ENCODE peak calls at places on chromosome 4, in six cellular contexts. E is ovary, G is fibroblast of lung, Y is endothelial cell, U is cardiac muscle cell, H is AG04449. M is an unnamed sample.

GRCh38 chr4:89275587-89275986 is 32.0 kb downstream of the GPRIN3 start:
- DNase-seq in H (no peak), Y (no peak), U (no peak), G (no peak), E (no peak), M (no peak)

GRCh38 chr4:78610546-78611214 is 59.1 kb downstream of the ANXA3 start:
- DNase-seq in H (no peak), Y (no peak), G (peak), E (no peak), U (no peak), M (no peak)

GRCh38 chr4:175109933-175110332 is 191.8 kb downstream of the ADAM29 start:
- DNase-seq in U (no peak), H (no peak), Y (no peak), E (no peak), G (no peak), M (peak)

GRCh38 chr4:101678180-101678579 is 112.3 kb upstream of the BANK1 start:
- DNase-seq in H (no peak), E (no peak), U (no peak), G (peak), Y (no peak), M (no peak)

GRCh38 chr4:87502580-87503238 is 26.5 kb downstream of the SPARCL1 start:
- DNase-seq in H (no peak), E (no peak), Y (no peak), G (peak), U (no peak), M (no peak)

GRCh38 chr4:87073187-87073569 is 138.4 kb downstream of the AFF1 start:
- DNase-seq in Y (no peak), G (no peak), E (no peak), U (no peak), H (no peak), M (no peak)

GRCh38 chr4:108881190-108881589 is 118.3 kb upstream of the ETNPPL start:
- DNase-seq in G (peak), H (peak), U (no peak), E (no peak), Y (no peak), M (no peak)

GRCh38 chr4:134999169-134999568 is 797.6 kb upstream of the PABPC4L start:
- DNase-seq in U (no peak), Y (no peak), E (no peak), H (no peak), G (no peak), M (no peak)

GRCh38 chr4:16199132-16199531 is 27.1 kb downstream of the TAPT1 start:
- DNase-seq in G (peak), U (peak), E (no peak), H (no peak), Y (no peak), M (no peak)

GRCh38 chr4:19128176-19128575 is 1106.6 kb upstream of the LCORL start:
- DNase-seq in U (no peak), H (no peak), Y (no peak), E (no peak), G (no peak), M (no peak)

GRCh38 chr4:41506071-41506470 is 31.9 kb upstream of the LIMCH1 start:
- DNase-seq in G (peak), Y (no peak), E (no peak), H (peak), U (no peak), M (no peak)

GRCh38 chr4:749771-750666 is 44.4 kb downstream of the PCGF3 start:
- DNase-seq in Y (no peak), E (no peak), U (no peak), G (peak), H (no peak), M (no peak)

GRCh38 chr4:41178372-41179085 is 35.8 kb downstream of the APBB2 start:
- DNase-seq in G (peak), U (no peak), E (no peak), Y (no peak), H (peak), M (no peak)

GRCh38 chr4:53508446-53508845 is 82.8 kb downstream of the LNX1 start:
- DNase-seq in U (no peak), G (peak), E (no peak), Y (no peak), H (peak), M (no peak)

GRCh38 chr4:118175506-118175905 is 141.2 kb downstream of the NDST3 start:
- DNase-seq in G (peak), Y (no peak), E (no peak), H (no peak), U (no peak), M (no peak)

GRCh38 chr4:121702136-121702535 is 5.4 kb upstream of the ANXA5 start:
- DNase-seq in H (no peak), E (no peak), G (no peak), U (no peak), Y (no peak), M (no peak)

GRCh38 chr4:88286897-88287296 is 2.5 kb upstream of the PPM1K start:
- DNase-seq in E (no peak), Y (no peak), U (peak), H (no peak), G (peak), M (no peak)

GRCh38 chr4:1477045-1477905 is 71.0 kb upstream of the NKX1-1 start:
- DNase-seq in G (no peak), E (no peak), Y (no peak), U (no peak), H (no peak), M (no peak)

GRCh38 chr4:10080874-10081606 is 35.6 kb downstream of the WDR1 start:
- DNase-seq in E (peak), U (no peak), G (no peak), H (no peak), Y (no peak), M (peak)

GRCh38 chr4:47500776-47501175 is 15.7 kb downstream of the ATP10D start:
- DNase-seq in G (no peak), Y (no peak), U (no peak), E (no peak), H (no peak), M (no peak)

GRCh38 chr4:57676394-57676793 is 566.2 kb upstream of the IGFBP7 start:
- DNase-seq in G (no peak), H (no peak), U (no peak), E (no peak), Y (no peak), M (no peak)

GRCh38 chr4:47642985-47643745 is 158.1 kb downstream of the ATP10D start:
- DNase-seq in E (no peak), U (no peak), G (peak), Y (no peak), H (no peak), M (no peak)

GRCh38 chr4:146407669-146408084 is 114.1 kb downstream of the SLC10A7 start:
- DNase-seq in H (no peak), U (no peak), Y (no peak), E (no peak), G (peak), M (no peak)

GRCh38 chr4:169571435-169571834 is 40.9 kb downstream of the NEK1 start:
- DNase-seq in Y (no peak), U (no peak), G (no peak), H (no peak), E (no peak), M (no peak)

GRCh38 chr4:124610214-124610613 is 102.3 kb downstream of the ANKRD50 start:
- DNase-seq in G (no peak), E (no peak), H (no peak), U (no peak), Y (no peak), M (no peak)

GRCh38 chr4:15031197-15031596 is 28.9 kb downstream of the CPEB2 start:
- DNase-seq in Y (no peak), H (no peak), U (no peak), E (no peak), G (peak), M (no peak)
- TF ChIP-seq CTCF in Y (no peak), H (no peak), U (no peak), E (no peak), G (no peak), M (no peak)

DNA sequence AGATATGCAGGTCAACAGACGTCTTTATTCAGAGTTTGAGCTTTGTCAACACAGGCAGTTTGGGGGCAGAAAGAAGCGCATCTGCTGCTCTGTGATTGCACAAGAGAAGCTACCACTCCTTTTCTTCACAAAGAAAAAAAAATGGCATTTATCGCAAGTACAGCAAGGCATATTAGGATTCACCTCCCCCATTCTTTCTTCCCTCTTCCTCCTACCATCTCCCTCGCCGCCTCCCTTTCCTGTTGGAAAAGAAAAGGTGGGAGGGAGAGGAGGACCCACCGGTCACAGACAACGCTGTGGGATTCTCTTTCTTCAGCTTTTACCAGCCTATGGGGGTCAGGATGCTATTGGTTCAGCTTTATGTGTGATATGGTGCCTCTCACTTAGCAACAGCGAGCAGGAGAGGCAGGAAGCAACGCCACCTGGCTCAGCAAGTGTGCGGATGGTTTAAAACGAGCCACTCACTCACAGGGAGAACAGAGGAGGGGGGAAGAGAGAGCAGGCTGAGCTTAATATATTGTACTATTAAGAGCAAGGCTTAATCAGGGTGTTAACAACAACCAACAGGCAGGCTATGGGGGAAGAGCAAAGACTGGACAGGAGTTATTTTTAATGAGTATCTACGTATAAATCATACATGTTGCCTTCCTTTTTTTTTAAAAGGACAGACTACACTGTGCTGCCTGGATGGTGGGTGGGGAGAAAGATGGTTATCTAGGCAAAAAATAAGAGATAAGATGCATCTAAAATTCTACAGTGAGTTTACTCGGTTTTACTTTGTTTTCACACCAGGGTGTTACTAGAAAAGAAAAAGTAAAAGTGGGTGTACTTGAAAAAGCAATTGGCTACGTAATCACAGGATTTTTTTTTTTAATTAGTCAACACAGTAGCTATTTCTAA is 104.7 kb downstream of the MAML3 start:
- DNase-seq in E (peak), G (peak), Y (peak), H (no peak), U (peak), M (peak)
- TF ChIP-seq CTCF in E (no peak), G (peak), Y (no peak), H (no peak), U (no peak), M (no peak)

DNA sequence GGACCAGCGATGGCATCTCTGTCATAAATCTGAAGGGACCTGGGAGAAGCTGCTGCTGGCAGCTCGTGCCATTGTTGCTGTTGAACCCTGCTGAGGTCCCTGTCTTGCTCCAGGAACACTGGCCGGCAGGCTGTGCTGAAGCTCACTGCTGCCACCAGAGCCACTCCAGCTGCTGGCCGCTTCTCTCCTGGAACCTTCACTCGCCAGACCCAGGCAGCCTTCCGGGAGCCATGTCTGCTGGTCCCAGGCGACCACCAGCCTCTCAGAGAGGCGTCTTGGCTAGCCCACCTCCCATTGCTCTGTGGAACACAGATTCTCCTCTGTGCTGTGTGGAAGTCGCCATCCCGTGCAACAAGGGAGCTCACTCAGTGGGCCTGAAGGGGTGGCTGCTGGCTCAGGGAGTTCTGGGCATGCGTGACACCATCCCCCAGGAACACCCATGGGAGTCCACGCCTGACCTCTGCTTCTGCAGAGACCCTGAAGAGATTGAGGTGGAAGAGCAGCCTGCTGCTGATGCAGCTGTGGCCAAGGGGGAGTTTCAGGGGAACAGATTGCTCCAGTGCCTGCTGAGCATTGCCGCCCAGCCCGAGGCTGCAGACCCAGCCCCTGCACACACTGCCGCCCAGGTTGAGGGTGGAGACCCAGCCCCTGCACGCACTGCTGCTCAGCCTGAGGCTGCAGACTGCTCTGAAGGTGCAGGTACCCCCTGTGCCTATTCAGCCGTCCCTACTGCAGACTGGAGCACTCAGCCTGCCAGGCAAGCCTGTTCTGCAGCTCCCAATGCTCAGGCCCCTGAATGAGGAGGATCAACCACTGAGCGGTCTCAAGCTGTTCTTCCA is 33.1 kb upstream of the CYP4V2 start:
- DNase-seq in Y (no peak), G (no peak), E (no peak), U (no peak), H (no peak), M (no peak)
- TF ChIP-seq CTCF in Y (no peak), G (no peak), E (no peak), U (no peak), H (no peak), M (no peak)

GRCh38 chr4:176439611-176440010 is 119.8 kb downstream of the SPCS3 start:
- DNase-seq in U (no peak), H (no peak), G (no peak), Y (no peak), E (no peak), M (no peak)

GRCh38 chr4:176437756-176438155 is 118.0 kb downstream of the SPCS3 start:
- DNase-seq in G (no peak), U (no peak), H (no peak), Y (no peak), E (no peak), M (no peak)

GRCh38 chr4:176435891-176436499 is 116.2 kb downstream of the SPCS3 start:
- DNase-seq in E (no peak), G (peak), Y (no peak), H (no peak), U (no peak), M (no peak)

GRCh38 chr4:176436500-176436973 is 116.8 kb downstream of the SPCS3 start:
- DNase-seq in U (no peak), E (no peak), Y (no peak), H (no peak), G (peak), M (no peak)

GRCh38 chr4:176438401-176438800 is 118.6 kb downstream of the SPCS3 start:
- DNase-seq in H (no peak), Y (no peak), G (no peak), E (no peak), U (no peak), M (no peak)
- TF ChIP-seq CTCF in H (no peak), Y (no peak), G (no peak), E (no peak), U (no peak), M (no peak)

GRCh38 chr4:24471623-24472510 is 112.5 kb downstream of the DHX15 start:
- DNase-seq in Y (peak), H (no peak), G (peak), E (peak), U (peak), M (peak)

GRCh38 chr4:24475756-24476155 is 108.6 kb downstream of the DHX15 start:
- DNase-seq in U (no peak), E (no peak), G (no peak), Y (no peak), H (no peak), M (no peak)

GRCh38 chr4:24470681-24471622 is 113.4 kb downstream of the DHX15 start:
- DNase-seq in E (peak), G (peak), U (peak), Y (peak), H (no peak), M (peak)

GRCh38 chr4:24472514-24473308 is 111.6 kb downstream of the DHX15 start:
- DNase-seq in U (peak), E (peak), G (peak), Y (peak), H (no peak), M (peak)

GRCh38 chr4:24473309-24473721 is 111.0 kb downstream of the DHX15 start:
- DNase-seq in E (no peak), G (peak), Y (no peak), U (peak), H (no peak), M (peak)
- TF ChIP-seq CTCF in E (no peak), G (peak), Y (peak), U (no peak), H (no peak), M (peak)

DNA sequence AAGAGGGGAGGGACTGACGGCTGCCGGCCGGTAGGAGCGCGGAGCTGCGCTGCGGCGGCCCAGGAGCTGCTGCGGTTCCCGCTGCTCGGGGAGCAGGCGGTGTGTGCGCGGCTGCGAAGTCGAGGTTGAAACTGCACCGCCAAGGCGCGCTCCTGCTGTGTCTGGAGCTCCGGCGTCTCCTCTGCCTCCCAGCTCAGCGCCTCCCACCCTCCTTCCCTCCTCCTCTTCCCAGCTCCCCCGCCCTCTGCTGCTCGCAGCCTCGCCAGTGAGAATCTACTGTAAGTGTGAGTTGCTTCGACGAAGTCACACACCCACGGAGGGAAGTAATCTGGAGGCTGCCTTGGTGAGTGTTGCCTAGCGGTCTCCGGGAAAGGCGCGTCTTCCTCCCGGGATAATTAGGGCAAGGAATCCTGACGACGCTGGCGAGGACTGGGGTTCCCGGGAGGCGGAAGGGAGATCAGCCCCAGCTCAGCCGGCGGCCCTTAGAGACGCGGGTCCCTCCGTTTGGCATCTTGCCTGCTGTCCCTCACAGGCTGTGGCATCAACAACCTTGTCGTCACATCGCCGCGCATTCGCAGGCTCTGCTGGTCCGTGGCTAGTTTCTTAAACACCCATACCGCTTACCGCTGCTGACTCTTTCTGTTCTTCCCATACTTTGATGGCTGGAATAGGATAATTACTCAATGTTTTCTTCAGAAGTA is at the start of gene EPHA5:
- DNase-seq in G (peak), U (peak), Y (peak), H (peak), E (peak), M (peak)
- TF ChIP-seq CTCF in G (no peak), U (peak), Y (no peak), H (peak), E (no peak), M (no peak)

M was measured in activated CD8-positive, alpha-beta T cell treated with anti-CD3 and anti-CD28 coated beads for 36 hours.